ENCODE peak calls at places on chromosomes 1 and 21, in seven cellular contexts. Z is left ventricle myocardium inferior, O is thoracic aorta, S is adrenal gland, N is fibroblast of lung, D is cardiac muscle cell, T is suprapubic skin. J is an unnamed sample. For H3K4me1, the result is how much of the 10 kb centered on the place peaks cover.

GRCh38 chr21:16419188-16419874 is 689.5 kb downstream of the USP25 start:
- DNase-seq in Z (peak), O (peak), S (peak), N (peak), D (peak), T (peak), J (peak)

GRCh38 chr1:95233321-95233736 is 681 bp upstream of the RWDD3 start:
- DNase-seq in Z (peak), O (no peak), S (peak), N (peak), D (peak), T (no peak), J (no peak)

GRCh38 chr21:46083271-46084040 is 14.5 kb upstream of the COL6A2 start:
- DNase-seq in Z (no peak), O (no peak), S (no peak), N (peak), D (no peak), T (no peak), J (no peak)

GRCh38 chr1:208093754-208094719 is 150.1 kb downstream of the PLXNA2 start:
- DNase-seq in Z (peak), O (no peak), S (peak), N (peak), D (peak), T (no peak), J (no peak)

GRCh38 chr1:31957701-31958674 is 19.8 kb upstream of the PTP4A2 start:
- DNase-seq in Z (no peak), O (no peak), S (no peak), N (no peak), D (peak), T (no peak), J (no peak)

GRCh38 chr1:20632386-20632785 is 872 bp upstream of the PINK1 start:
- DNase-seq in Z (no peak), O (no peak), S (no peak), N (no peak), D (no peak), T (no peak), J (no peak)

GRCh38 chr1:167492509-167492910 is 25.8 kb downstream of the CD247 start:
- DNase-seq in Z (no peak), O (no peak), S (no peak), N (no peak), D (no peak), T (no peak), J (no peak)

GRCh38 chr1:156359973-156360372 is 9.0 kb upstream of the RHBG start:
- DNase-seq in Z (no peak), O (no peak), S (no peak), N (peak), D (peak), T (no peak), J (no peak)

GRCh38 chr1:30659702-30660101 is 63.7 kb downstream of the MATN1 start:
- DNase-seq in Z (no peak), O (no peak), S (no peak), N (no peak), D (no peak), T (no peak), J (no peak)

GRCh38 chr1:151478140-151478812 is 19.0 kb upstream of the POGZ start:
- DNase-seq in Z (no peak), O (no peak), S (no peak), N (no peak), D (no peak), T (no peak), J (no peak)

GRCh38 chr1:12245733-12246132 is 15.9 kb downstream of the VPS13D start:
- DNase-seq in Z (no peak), O (no peak), S (no peak), N (no peak), D (no peak), T (no peak), J (no peak)

GRCh38 chr1:3032970-3033794 is 11.9 kb downstream of the ACTRT2 start:
- DNase-seq in Z (no peak), O (no peak), S (no peak), N (no peak), D (no peak), T (peak), J (no peak)

GRCh38 chr1:158035976-158036583 is 42.6 kb downstream of the KIRREL1 start:
- DNase-seq in Z (no peak), O (no peak), S (peak), N (peak), D (peak), T (no peak), J (no peak)

GRCh38 chr21:42002421-42002958 is 7.7 kb downstream of the ZBTB21 start:
- DNase-seq in Z (no peak), O (no peak), S (peak), N (peak), D (peak), T (no peak), J (peak)

GRCh38 chr21:29190920-29191319 is 60.5 kb downstream of the MAP3K7CL start:
- DNase-seq in Z (no peak), O (no peak), S (no peak), N (peak), D (peak), T (no peak), J (no peak)

GRCh38 chr1:99546432-99547416 is 99.2 kb upstream of the PALMD start:
- DNase-seq in Z (no peak), O (no peak), S (no peak), N (no peak), D (no peak), T (no peak), J (no peak)

GRCh38 chr1:48466594-48466993 is 5.4 kb downstream of the SPATA6 start:
- DNase-seq in Z (no peak), O (no peak), S (no peak), N (no peak), D (no peak), T (no peak), J (no peak)

GRCh38 chr1:80155371-80155770 is 1148.8 kb upstream of the ADGRL4 start:
- DNase-seq in Z (no peak), O (no peak), S (no peak), N (peak), D (peak), T (no peak), J (no peak)

GRCh38 chr1:246569248-246570238 is 3.3 kb downstream of the CNST start:
- DNase-seq in Z (no peak), O (no peak), S (no peak), N (no peak), D (no peak), T (no peak), J (peak)

GRCh38 chr1:41666991-41667631 is 182.6 kb upstream of the EDN2 start:
- DNase-seq in Z (no peak), O (no peak), S (no peak), N (no peak), D (no peak), T (no peak), J (peak)

GRCh38 chr1:47871799-47872353 is 125.3 kb downstream of the TRABD2B start:
- DNase-seq in Z (no peak), O (no peak), S (no peak), N (no peak), D (peak), T (no peak), J (peak)

GRCh38 chr21:16418663-16419062 is 688.9 kb downstream of the USP25 start:
- DNase-seq in Z (no peak), O (no peak), S (no peak), N (no peak), D (no peak), T (no peak), J (peak)

GRCh38 chr1:119338757-119339156 is 29.8 kb upstream of the HAO2 start:
- DNase-seq in Z (no peak), O (no peak), S (no peak), N (no peak), D (no peak), T (no peak), J (no peak)

GRCh38 chr1:241751524-241751923 is 96.5 kb upstream of the EXO1 start:
- DNase-seq in Z (no peak), O (no peak), S (no peak), N (no peak), D (no peak), T (no peak), J (no peak)

GRCh38 chr1:200771625-200772555 is 33.2 kb downstream of the CAMSAP2 start:
- DNase-seq in Z (no peak), O (no peak), S (no peak), N (no peak), D (no peak), T (no peak), J (peak)

GRCh38 chr1:208178091-208178529 is 66.1 kb downstream of the PLXNA2 start:
- DNase-seq in Z (no peak), O (no peak), S (no peak), N (no peak), D (no peak), T (no peak), J (no peak)

GRCh38 chr1:207997486-207998268 is 86.8 kb upstream of the CD34 start:
- DNase-seq in Z (peak), O (peak), S (peak), N (peak), D (peak), T (no peak), J (no peak)

GRCh38 chr1:103457856-103458255 is 67.6 kb upstream of the RNPC3 start:
- DNase-seq in Z (no peak), O (no peak), S (no peak), N (no peak), D (no peak), T (no peak), J (no peak)

GRCh38 chr1:243475966-243476365 is 220.1 kb downstream of the SDCCAG8 start:
- DNase-seq in Z (no peak), O (no peak), S (no peak), N (peak), D (peak), T (no peak), J (no peak)

GRCh38 chr1:53162621-53163020 is 20.2 kb upstream of the SLC1A7 start:
- DNase-seq in Z (no peak), O (no peak), S (no peak), N (no peak), D (no peak), T (no peak), J (no peak)

GRCh38 chr1:163046071-163046470 is 23.1 kb upstream of the RGS4 start:
- DNase-seq in Z (no peak), O (no peak), S (no peak), N (peak), D (peak), T (no peak), J (peak)

GRCh38 chr21:46151989-46152938 is 3.1 kb downstream of the FTCD start:
- DNase-seq in Z (no peak), O (no peak), S (peak), N (no peak), D (no peak), T (peak), J (no peak)

GRCh38 chr1:56456426-56457101 is 122.8 kb downstream of the PLPP3 start:
- DNase-seq in Z (no peak), O (no peak), S (no peak), N (no peak), D (peak), T (no peak), J (peak)

GRCh38 chr1:42784946-42785693 is at the start of gene TMEM269:
- DNase-seq in Z (no peak), O (no peak), S (peak), N (peak), D (peak), T (peak), J (no peak)

GRCh38 chr1:156618853-156619581 is at the start of gene HAPLN2:
- DNase-seq in Z (no peak), O (no peak), S (no peak), N (no peak), D (no peak), T (no peak), J (no peak)

GRCh38 chr1:1540015-1540816 is at the start of gene TMEM240:
- DNase-seq in Z (peak), O (peak), S (peak), N (peak), D (peak), T (no peak), J (no peak)
- TF ChIP-seq CTCF in Z (no peak), O (no peak), S (no peak), N (no peak), D (no peak), T (no peak), J (no peak)

GRCh38 chr1:9758559-9759121 is 65.1 kb downstream of the CLSTN1 start:
- DNase-seq in Z (no peak), O (no peak), S (no peak), N (no peak), D (no peak), T (no peak), J (peak)
- H3K27ac ChIP-seq in Z (no peak), O (no peak), S (no peak), N (no peak), D (peak), T (no peak), J (peak)

GRCh38 chr1:111145963-111146768 is 6.1 kb downstream of the CEPT1 start:
- DNase-seq in Z (no peak), O (no peak), S (no peak), N (no peak), D (no peak), T (no peak), J (no peak)
- H3K4me1 ChIP-seq in Z (under half), O (under half), S (half or more), N (under half), D (under half), T (under half), J (under half)

GRCh38 chr1:15107897-15108296 is 45.6 kb upstream of the TMEM51 start:
- DNase-seq in Z (no peak), O (no peak), S (no peak), N (no peak), D (no peak), T (no peak), J (no peak)

GRCh38 chr1:15107052-15107687 is 46.4 kb upstream of the TMEM51 start:
- DNase-seq in Z (no peak), O (no peak), S (no peak), N (no peak), D (no peak), T (no peak), J (no peak)

GRCh38 chr1:15110128-15110866 is 43.2 kb upstream of the TMEM51 start:
- DNase-seq in Z (no peak), O (no peak), S (no peak), N (no peak), D (no peak), T (no peak), J (no peak)

GRCh38 chr1:15111597-15111996 is 42.0 kb upstream of the TMEM51 start:
- DNase-seq in Z (no peak), O (no peak), S (no peak), N (no peak), D (no peak), T (no peak), J (no peak)

GRCh38 chr1:15110867-15111230 is 42.7 kb upstream of the TMEM51 start:
- DNase-seq in Z (no peak), O (no peak), S (no peak), N (no peak), D (no peak), T (no peak), J (no peak)
- TF ChIP-seq CTCF in Z (no peak), O (no peak), S (no peak), N (no peak), D (no peak), T (no peak), J (peak)

DNA sequence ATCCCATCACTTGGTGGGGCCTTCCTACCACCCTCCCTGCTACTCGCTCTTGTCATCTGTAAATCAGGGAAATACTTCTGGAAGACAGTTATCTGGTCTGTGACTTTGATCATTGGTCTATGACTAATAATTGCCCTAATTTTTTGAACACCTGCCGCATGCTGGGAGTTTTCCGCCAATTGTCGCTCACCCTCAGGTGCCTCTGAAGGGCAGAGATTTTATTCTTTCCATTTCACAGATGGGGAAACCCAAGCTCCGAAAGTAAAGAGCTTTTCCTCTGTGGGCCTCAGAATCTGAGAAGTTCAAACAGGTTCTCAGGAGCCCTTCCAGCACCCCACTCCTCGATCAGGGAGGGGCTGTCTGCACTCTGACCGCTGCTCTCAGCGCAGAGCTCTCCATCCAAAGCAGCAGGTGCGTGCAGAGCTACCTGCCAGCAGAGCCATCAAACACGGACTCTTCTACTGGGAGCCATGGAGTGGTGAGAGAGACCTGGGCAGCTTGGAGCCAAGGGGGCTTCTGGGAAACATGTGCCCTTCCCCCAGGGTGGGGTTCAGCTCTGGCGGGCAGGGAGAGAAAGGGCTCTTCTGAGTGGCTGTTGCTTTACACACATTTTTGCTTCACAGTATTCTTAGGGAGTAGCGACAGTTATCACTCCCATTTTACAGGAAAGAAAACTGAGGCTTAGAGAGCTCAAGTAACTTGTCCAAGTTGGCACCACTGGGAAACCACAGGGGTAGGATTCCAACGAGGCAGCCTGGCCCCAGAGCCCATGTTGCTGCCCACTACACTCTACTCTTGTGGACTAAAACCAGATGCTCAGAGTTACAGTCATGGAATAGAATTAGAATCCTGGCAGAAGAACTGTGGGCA is 5.8 kb upstream of the RUNX3 start:
- DNase-seq in Z (no peak), O (no peak), S (no peak), N (no peak), D (no peak), T (no peak), J (no peak)
- H3K27ac ChIP-seq in Z (no peak), O (no peak), S (no peak), N (no peak), D (no peak), T (no peak), J (no peak)

DNA sequence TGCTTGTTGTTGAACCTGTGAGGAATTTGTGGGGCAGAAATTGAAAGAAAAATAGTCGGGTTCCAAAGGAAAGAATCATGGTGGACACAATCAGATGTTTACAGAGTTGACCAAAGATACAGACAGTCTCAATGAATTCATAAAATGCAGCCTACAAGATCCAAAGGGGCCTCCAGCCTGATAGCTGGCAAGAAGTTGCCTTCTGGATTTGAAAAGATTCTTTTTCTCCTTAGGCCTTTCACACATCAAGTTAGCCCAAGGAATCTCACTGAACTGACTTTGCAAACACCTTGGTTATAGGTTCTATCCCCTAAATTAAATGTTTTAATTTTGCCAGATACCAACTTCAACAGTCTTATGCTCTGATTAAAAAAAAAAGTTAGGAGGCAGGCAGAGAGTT is 21.5 kb downstream of the SLAMF1 start:
- DNase-seq in Z (no peak), O (no peak), S (no peak), N (no peak), D (no peak), T (no peak), J (no peak)
- H3K4me1 ChIP-seq in Z (under half), O (under half), S (under half), N (under half), D (under half), T (under half), J (under half)

DNA sequence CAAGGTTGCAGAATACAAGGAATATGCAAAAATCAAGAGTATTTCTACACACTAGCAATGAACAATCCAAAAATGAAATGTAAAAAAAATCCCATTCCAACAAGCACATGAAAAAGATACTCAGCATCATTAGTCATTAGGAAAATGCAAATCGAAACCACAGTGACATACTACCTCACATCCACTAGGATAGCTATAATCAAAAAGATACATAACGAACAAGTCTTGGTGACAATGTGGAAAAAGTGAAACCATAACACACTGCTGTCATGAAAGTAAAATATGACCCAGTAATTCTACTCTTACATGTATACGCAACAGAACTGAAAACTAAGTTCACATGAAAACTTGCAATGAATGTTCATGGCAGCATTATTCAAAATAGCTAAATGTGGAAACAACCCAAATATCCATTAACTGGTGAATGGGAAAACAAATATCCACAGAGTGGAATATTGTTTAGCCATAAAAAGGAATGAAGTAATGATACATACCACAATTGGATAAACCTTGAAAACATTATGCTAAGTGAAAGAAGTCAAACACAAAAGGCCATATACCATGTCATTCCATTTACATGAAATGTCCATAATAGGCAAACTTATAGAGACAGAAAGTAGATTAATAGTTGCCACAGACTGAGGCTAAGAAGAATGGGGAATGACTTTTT is 34.3 kb downstream of the PIK3R3 start:
- DNase-seq in Z (no peak), O (no peak), S (no peak), N (no peak), D (no peak), T (no peak), J (no peak)
- TF ChIP-seq CTCF in Z (no peak), O (no peak), S (no peak), N (no peak), D (no peak), T (no peak), J (no peak)